ENCODE peak calls at places on chromosomes 4 and X, in four cellular contexts. R, U, H and J are unnamed samples.

GRCh38 chr4:139692300-139693012 is 26.8 kb downstream of the MGST2 start:
- DNase-seq in U (peak; percentile 12), R (no peak), H (no peak), J (no peak)

GRCh38 chr4:75673959-75674328 is 733 bp upstream of the G3BP2 start:
- DNase-seq in H (no peak), R (no peak), U (no peak), J (no peak)

GRCh38 chr4:156734965-156735895 is 236.4 kb downstream of the PDGFC start:
- DNase-seq in R (no peak), U (no peak), H (peak; percentile 60), J (no peak)

GRCh38 chr4:137387924-137388323 is 144.4 kb downstream of the PCDH18 start:
- DNase-seq in U (no peak), H (peak; percentile 84), R (no peak), J (peak; percentile 78)

GRCh38 chr4:518569-519083 is 19.6 kb downstream of the PIGG start:
- DNase-seq in R (no peak), H (no peak), U (no peak), J (no peak)

GRCh38 chr4:132642196-132642817 is 506.8 kb upstream of the PCDH10 start:
- DNase-seq in R (peak; percentile 48), U (peak; percentile 25), H (peak; percentile 61), J (peak; percentile 8)

GRCh38 chr4:151651496-151651895 is 109.3 kb downstream of the GATB start:
- DNase-seq in R (no peak), H (no peak), U (no peak), J (no peak)

GRCh38 chr4:35934370-35934981 is 309.8 kb downstream of the ARAP2 start:
- DNase-seq in U (no peak), R (peak; percentile 12), H (peak; percentile 49), J (no peak)

GRCh38 chr4:147518846-147519767 is 38.2 kb downstream of the EDNRA start:
- DNase-seq in U (peak; percentile 71), R (peak; percentile 59), H (peak; percentile 85), J (peak; percentile 59)

GRCh38 chr4:113327513-113327912 is 278.1 kb downstream of the ANK2 start:
- DNase-seq in H (peak; percentile 6), R (no peak), U (no peak), J (peak; percentile 45)

DNA sequence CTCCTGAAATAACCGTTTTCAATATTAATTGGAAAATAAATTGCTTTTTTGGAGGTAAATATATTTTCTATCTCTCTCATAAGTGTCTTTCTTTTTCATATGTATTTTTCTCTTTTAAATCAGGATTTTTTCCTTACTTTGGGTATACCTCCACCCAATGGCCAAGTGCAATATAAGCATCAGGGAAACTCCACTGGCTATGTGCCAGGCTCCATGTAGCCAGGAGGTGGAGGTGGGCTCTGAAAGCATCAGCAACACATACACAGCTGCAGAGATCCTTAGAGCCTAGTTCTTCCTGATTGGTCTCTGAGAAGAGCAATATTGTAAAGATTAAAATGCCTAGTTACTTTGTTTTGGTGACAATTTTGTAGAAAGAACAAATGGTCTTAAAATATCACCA is 3.4 kb downstream of the GABRA2 start:
- DNase-seq in U (no peak), H (no peak), R (no peak), J (no peak)
- H3K4me3 ChIP-seq in U (no peak overlapping the region), H (no peak overlapping the region), R (no peak overlapping the region), J (no peak overlapping the region)

GRCh38 chrX:44265559-44265958 is 77.9 kb downstream of the EFHC2 start:
- DNase-seq in U (no peak), R (no peak), H (no peak), J (no peak)
- H3K4me3 ChIP-seq in U (no peak overlapping the region), R (no peak overlapping the region), H (no peak overlapping the region), J (no peak overlapping the region)

GRCh38 chrX:132033166-132033565 is 10.1 kb downstream of the STK26 start:
- DNase-seq in H (no peak), R (no peak), U (no peak), J (no peak)
- H3K4me3 ChIP-seq in H (no peak overlapping the region), R (no peak overlapping the region), U (no peak overlapping the region), J (no peak overlapping the region)

GRCh38 chr4:97866821-97867556 is 276.3 kb downstream of the STPG2 start:
- DNase-seq in H (no peak), U (peak; percentile 32), R (no peak), J (no peak)
- H3K4me3 ChIP-seq in H (no peak overlapping the region), U (no peak overlapping the region), R (no peak overlapping the region), J (no peak overlapping the region)

DNA sequence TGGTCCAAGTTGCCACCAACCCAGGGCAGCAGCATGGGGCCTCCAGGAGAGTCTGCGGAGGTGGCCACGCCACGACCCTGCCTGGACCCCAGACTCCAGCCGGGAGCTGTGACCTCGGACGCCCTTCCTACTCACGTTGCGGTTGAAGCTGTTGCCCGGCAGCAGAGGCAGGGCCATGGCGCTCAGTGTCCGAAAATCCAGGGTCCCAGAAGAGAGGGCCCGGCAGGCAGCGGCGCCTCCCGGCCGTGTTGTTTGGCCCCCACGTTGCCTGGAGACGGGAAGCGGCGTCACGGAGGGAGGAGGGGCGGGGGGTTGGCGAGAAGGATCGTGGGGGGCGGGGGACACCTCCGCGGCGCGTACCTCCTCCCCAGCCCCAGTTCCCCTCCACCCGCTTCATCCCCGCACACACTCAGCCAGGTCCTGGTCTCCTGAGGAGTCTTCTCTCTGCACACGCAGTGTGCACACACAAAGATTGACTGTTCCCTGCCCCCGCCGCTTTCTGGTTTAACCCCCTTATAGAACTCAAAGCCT is at the start of gene EFHC2:
- DNase-seq in U (peak; percentile 36), H (no peak), R (no peak), J (no peak)
- H3K4me3 ChIP-seq in U (no peak within 1 kb of the TSS), H (peak within 1 kb of the TSS; percentile 34), R (no peak within 1 kb of the TSS), J (peak within 1 kb of the TSS; percentile 37)

DNA sequence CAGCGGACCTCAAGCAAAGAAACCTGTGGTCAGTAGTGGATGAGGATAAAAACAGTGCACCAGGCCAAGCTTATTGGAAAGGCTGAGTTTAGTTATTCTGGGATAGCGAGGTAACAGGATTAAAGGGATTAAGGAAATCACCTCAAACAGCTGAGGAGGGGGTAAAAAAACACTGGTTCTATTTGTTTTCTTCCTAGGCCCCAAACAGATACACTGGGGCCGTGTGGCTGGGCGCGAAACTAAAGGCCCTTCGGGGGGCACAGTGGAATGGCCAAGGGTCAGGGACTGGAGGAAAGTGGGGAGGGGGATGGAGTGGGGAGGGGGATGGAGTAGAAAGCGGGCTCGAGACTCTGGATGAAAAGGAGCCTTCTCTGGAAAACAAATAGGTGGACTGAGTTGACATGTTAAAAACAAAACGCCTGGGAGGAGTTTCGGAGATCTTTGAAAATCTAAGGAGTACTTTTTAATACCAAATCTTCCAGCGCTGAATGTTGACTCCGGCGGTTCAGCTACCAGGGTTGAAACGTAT is 2.9 kb downstream of the SOX3 start:
- DNase-seq in R (no peak), H (no peak), U (no peak), J (no peak)
- H3K4me3 ChIP-seq in R (no peak overlapping the region), H (no peak overlapping the region), U (no peak overlapping the region), J (no peak overlapping the region)